ENCODE peak calls at places on chromosomes 1 and 21, in five cellular contexts. B is mucosa of descending colon; O is activated CD8-positive, alpha-beta T cell treated with anti-CD3 and anti-CD28 coated beads, Interleukin-2, amount 10 ng/mL, durations not matched to agents 7 days and 5 days; F is natural killer cell; J is T-cell. T is an unnamed sample.

GRCh38 chr1:184953600-184954219 is 20.6 kb downstream of the NIBAN1 start:
- ATAC-seq in B (no peak), O (peak), F (peak), J (no peak), T (peak)

GRCh38 chr21:16502897-16503296 is 773.1 kb downstream of the USP25 start:
- ATAC-seq in B (no peak), O (no peak), F (no peak), J (no peak), T (no peak)

GRCh38 chr1:29875557-29876028 is 639.3 kb downstream of the PTPRU start:
- ATAC-seq in B (no peak), O (no peak), F (no peak), J (no peak), T (no peak)

GRCh38 chr1:9322845-9323244 is 30.2 kb downstream of the SPSB1 start:
- ATAC-seq in B (no peak), O (no peak), F (no peak), J (no peak), T (no peak)

GRCh38 chr1:202286622-202287097 is 55.1 kb downstream of the UBE2T start:
- ATAC-seq in B (no peak), O (no peak), F (no peak), J (no peak), T (no peak)

GRCh38 chr1:29022615-29023014 is 101.1 kb downstream of the TMEM200B start:
- ATAC-seq in B (no peak), O (no peak), F (no peak), J (no peak), T (no peak)

GRCh38 chr1:182674346-182675246 is 9.8 kb downstream of the RGS8 start:
- ATAC-seq in B (no peak), O (no peak), F (no peak), J (no peak), T (no peak)

GRCh38 chr1:181018901-181019681 is 3.6 kb downstream of the STX6 start:
- ATAC-seq in B (no peak), O (no peak), F (no peak), J (no peak), T (peak)

GRCh38 chr1:199403421-199404116 is 623.9 kb upstream of the NR5A2 start:
- ATAC-seq in B (no peak), O (no peak), F (no peak), J (no peak), T (no peak)

GRCh38 chr21:17699524-17700189 is 87.0 kb upstream of the BTG3 start:
- ATAC-seq in B (no peak), O (no peak), F (no peak), J (no peak), T (peak)

GRCh38 chr21:32578107-32578691 is 7.1 kb downstream of the TCP10L start:
- ATAC-seq in B (peak), O (peak), F (peak), J (peak), T (peak)

GRCh38 chr1:93651695-93652094 is 29.9 kb downstream of the BCAR3 start:
- ATAC-seq in B (no peak), O (no peak), F (no peak), J (no peak), T (no peak)

GRCh38 chr1:22471610-22472009 is 20.0 kb downstream of the ZBTB40 start:
- ATAC-seq in B (no peak), O (no peak), F (no peak), J (no peak), T (no peak)

GRCh38 chr21:25708467-25709065 is 26.1 kb downstream of the ATP5PF start:
- ATAC-seq in B (peak), O (no peak), F (peak), J (peak), T (no peak)

GRCh38 chr1:201252833-201253810 is 30.2 kb upstream of the PKP1 start:
- ATAC-seq in B (no peak), O (no peak), F (no peak), J (no peak), T (no peak)

GRCh38 chr1:54922921-54923421 is 36.0 kb upstream of the DHCR24 start:
- ATAC-seq in B (no peak), O (no peak), F (no peak), J (no peak), T (no peak)

GRCh38 chr1:185249563-185249962 is 67.5 kb downstream of the IVNS1ABP start:
- ATAC-seq in B (no peak), O (no peak), F (no peak), J (no peak), T (no peak)

GRCh38 chr1:36253463-36253862 is 29.2 kb downstream of the THRAP3 start:
- ATAC-seq in B (no peak), O (no peak), F (no peak), J (no peak), T (no peak)

GRCh38 chr1:179129702-179130473 is 48.0 kb downstream of the TOR3A start:
- ATAC-seq in B (peak), O (peak), F (peak), J (peak), T (peak)

GRCh38 chr1:87061742-87062156 is 147.3 kb downstream of the HS2ST1 start:
- ATAC-seq in B (no peak), O (no peak), F (no peak), J (no peak), T (peak)

GRCh38 chr1:240093120-240093961 is 1.7 kb downstream of the FMN2 start:
- ATAC-seq in B (peak), O (no peak), F (no peak), J (no peak), T (no peak)

GRCh38 chr1:10650591-10651216 is 145.7 kb downstream of the CASZ1 start:
- ATAC-seq in B (no peak), O (no peak), F (no peak), J (no peak), T (no peak)

GRCh38 chr1:59058681-59059441 is 238.0 kb upstream of the FGGY start:
- ATAC-seq in B (peak), O (no peak), F (no peak), J (no peak), T (no peak)

GRCh38 chr1:237467320-237467719 is 423.4 kb downstream of the ZP4 start:
- ATAC-seq in B (no peak), O (no peak), F (no peak), J (no peak), T (no peak)

GRCh38 chr1:182568647-182569284 is 20.3 kb downstream of the RNASEL start:
- ATAC-seq in B (no peak), O (no peak), F (no peak), J (no peak), T (no peak)

GRCh38 chr1:30974536-30974935 is 66.0 kb upstream of the SDC3 start:
- ATAC-seq in B (no peak), O (no peak), F (no peak), J (no peak), T (no peak)

GRCh38 chr1:13994386-13994785 is 294.4 kb downstream of the PRDM2 start:
- ATAC-seq in B (no peak), O (no peak), F (no peak), J (no peak), T (no peak)

T was measured in activated T-helper 17 cell treated with anti-CD3 and anti-CD28 coated beads, Interleukin-2, amount 50 U/mL, for 72 hours.